ENCODE peak calls at places on chromosomes 13 and 19, in six cellular contexts. L, F, N, C, M and P are unnamed samples.

GRCh38 chr13:111005808-111006494 is 91.1 kb upstream of the ANKRD10 start:
- DNase-seq in M (no peak), N (no peak), L (no peak), F (no peak), C (no peak), P (no peak)

GRCh38 chr13:52361225-52361624 is 44.7 kb downstream of the THSD1 start:
- DNase-seq in M (no peak), L (no peak), N (no peak), F (no peak), C (no peak), P (no peak)

GRCh38 chr19:28949535-28949934 is 263.4 kb downstream of the UQCRFS1 start:
- DNase-seq in N (no peak), C (peak; percentile 18), L (no peak), M (no peak), F (no peak), P (no peak)

GRCh38 chr19:7815325-7815724 is 14.7 kb upstream of the EVI5L start:
- DNase-seq in C (no peak), F (peak; percentile 57), L (no peak), N (no peak), M (no peak), P (no peak)

GRCh38 chr19:51002542-51003311 is 1.3 kb upstream of the KLK8 start:
- DNase-seq in F (no peak), L (no peak), M (no peak), C (peak; percentile 98), N (peak; percentile 83), P (no peak)

GRCh38 chr19:7515471-7516226 is at the start of gene ZNF358:
- DNase-seq in L (peak; percentile 92), M (peak; percentile 31), F (no peak), C (peak; percentile 88), N (peak; percentile 88), P (peak; percentile 83)

GRCh38 chr19:34023381-34023780 is 148.9 kb upstream of the LSM14A start:
- DNase-seq in C (no peak), N (no peak), L (no peak), M (no peak), F (no peak), P (no peak)

GRCh38 chr19:10882108-10882457 is 10.7 kb downstream of the CARM1 start:
- DNase-seq in F (no peak), N (no peak), C (no peak), L (no peak), M (no peak), P (no peak)

GRCh38 chr19:16222806-16223205 is 25.1 kb downstream of the AP1M1 start:
- DNase-seq in F (no peak), N (no peak), C (no peak), M (no peak), L (no peak), P (no peak)

GRCh38 chr19:6452223-6452614 is 7.4 kb downstream of the SLC25A23 start:
- DNase-seq in N (no peak), C (no peak), L (no peak), M (no peak), F (no peak), P (no peak)

GRCh38 chr13:75372517-75372916 is 109.5 kb downstream of the TBC1D4 start:
- DNase-seq in C (peak; percentile 24), L (no peak), F (no peak), M (peak; percentile 44), N (no peak), P (no peak)

GRCh38 chr13:34430294-34430693 is 511.8 kb upstream of the NBEA start:
- DNase-seq in M (no peak), L (no peak), F (no peak), N (no peak), C (no peak), P (no peak)

GRCh38 chr13:27401210-27401609 is 23.2 kb upstream of the GTF3A start:
- DNase-seq in L (no peak), N (no peak), F (no peak), C (no peak), M (no peak), P (no peak)

GRCh38 chr13:99886706-99887105 is 84.9 kb downstream of the ZIC5 start:
- DNase-seq in M (no peak), L (no peak), C (no peak), F (no peak), N (peak; percentile 38), P (no peak)

GRCh38 chr19:48480476-48481190 is 11.5 kb downstream of the CYTH2 start:
- DNase-seq in N (no peak), L (no peak), M (no peak), C (no peak), F (no peak), P (no peak)

GRCh38 chr13:38053896-38054295 is 184.3 kb upstream of the TRPC4 start:
- DNase-seq in M (no peak), C (no peak), F (no peak), N (no peak), L (no peak), P (no peak)

GRCh38 chr13:77544365-77544764 is 8.9 kb downstream of the SCEL start:
- DNase-seq in F (no peak), C (no peak), L (no peak), N (no peak), M (no peak), P (no peak)

GRCh38 chr19:2487780-2488330 is 11.9 kb downstream of the GADD45B start:
- DNase-seq in M (no peak), F (no peak), L (no peak), C (no peak), N (peak; percentile 61), P (peak; percentile 23)

GRCh38 chr13:47934371-47934770 is 66.7 kb downstream of the SUCLA2 start:
- DNase-seq in M (no peak), N (no peak), C (no peak), L (no peak), F (no peak), P (no peak)

GRCh38 chr13:84497613-84498012 is 615.3 kb upstream of the SLITRK1 start:
- DNase-seq in L (no peak), F (no peak), M (no peak), C (no peak), N (no peak), P (no peak)

GRCh38 chr19:29001922-29002247 is 211.1 kb downstream of the UQCRFS1 start:
- DNase-seq in L (no peak), C (no peak), F (no peak), M (no peak), N (no peak), P (no peak)

GRCh38 chr19:7139095-7139494 is 69.6 kb downstream of the ZNF557 start:
- DNase-seq in M (no peak), N (no peak), L (no peak), C (no peak), F (no peak), P (no peak)

GRCh38 chr19:18074192-18074591 is 12.5 kb downstream of the IL12RB1 start:
- DNase-seq in L (no peak), N (no peak), M (peak; percentile 33), F (no peak), C (no peak), P (no peak)

GRCh38 chr13:113001251-113002140 is 32.5 kb downstream of the MCF2L start:
- DNase-seq in N (no peak), M (peak; percentile 47), L (no peak), C (no peak), F (no peak), P (no peak)

GRCh38 chr13:113004126-113004525 is 35.1 kb downstream of the MCF2L start:
- DNase-seq in M (no peak), N (no peak), C (no peak), F (no peak), L (no peak), P (no peak)

GRCh38 chr13:113002891-113003290 is 33.9 kb downstream of the MCF2L start:
- DNase-seq in F (no peak), N (no peak), M (no peak), C (no peak), L (no peak), P (no peak)

GRCh38 chr13:113000575-113000974 is 31.6 kb downstream of the MCF2L start:
- DNase-seq in F (no peak), M (no peak), L (no peak), C (no peak), N (no peak), P (no peak)

GRCh38 chr13:113002206-113002821 is 33.3 kb downstream of the MCF2L start:
- DNase-seq in N (peak; percentile 84), C (peak; percentile 26), M (peak; percentile 61), L (no peak), F (no peak), P (no peak)
- TF ChIP-seq TAF1 in N (no peak), C (no peak), M (no peak), L (no peak), F (no peak), P (no peak)

DNA sequence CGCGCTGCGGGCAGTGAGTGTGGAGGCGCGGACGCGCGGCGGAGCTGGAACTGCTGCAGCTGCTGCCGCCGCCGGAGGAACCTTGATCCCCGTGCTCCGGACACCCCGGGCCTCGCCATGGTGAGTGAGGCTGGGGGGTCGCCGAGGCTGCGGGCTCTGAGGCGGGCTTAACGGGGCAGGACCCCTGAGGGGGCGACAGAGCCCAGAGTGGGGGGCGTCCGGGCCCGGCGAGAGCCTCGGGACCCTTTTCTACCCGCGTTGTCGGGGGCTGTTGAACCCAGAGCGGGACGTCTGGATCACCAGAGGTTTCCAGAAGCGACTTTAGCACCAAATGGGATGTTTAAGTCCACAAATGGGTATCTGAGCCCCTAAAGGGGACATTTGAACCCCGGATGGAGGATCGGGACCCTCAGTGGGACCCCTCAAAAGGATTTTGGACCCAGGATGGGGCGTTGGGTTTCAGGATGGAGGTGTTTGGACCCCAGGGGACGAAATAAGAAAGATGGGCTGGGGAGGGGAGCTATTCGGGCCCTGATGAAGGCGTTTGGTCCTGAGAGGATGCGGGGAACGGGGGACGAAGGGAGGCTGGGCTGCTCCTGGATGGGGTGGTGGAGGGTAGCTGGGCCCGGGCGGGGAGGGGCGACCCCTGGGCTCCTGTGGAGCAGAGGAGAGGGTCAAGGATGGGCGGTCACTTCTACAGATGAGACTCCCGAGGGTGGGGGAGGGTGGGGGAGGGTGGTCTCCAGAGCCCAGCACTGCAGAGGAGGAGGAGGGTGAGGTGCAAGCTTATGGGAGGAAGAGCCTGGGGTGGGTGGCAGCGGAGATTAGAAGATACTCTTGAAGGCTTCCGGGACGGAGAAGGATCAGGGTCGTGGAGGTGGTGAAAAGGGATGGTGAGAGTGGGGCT is at the start of gene CALM3:
- DNase-seq in N (no peak), C (no peak), F (no peak), M (no peak), L (no peak), P (no peak)
- TF ChIP-seq POLR2A in N (no peak), C (peak; percentile 76), F (peak; percentile 92), M (peak; percentile 82), L (peak; percentile 57), P (peak; percentile 88)

DNA sequence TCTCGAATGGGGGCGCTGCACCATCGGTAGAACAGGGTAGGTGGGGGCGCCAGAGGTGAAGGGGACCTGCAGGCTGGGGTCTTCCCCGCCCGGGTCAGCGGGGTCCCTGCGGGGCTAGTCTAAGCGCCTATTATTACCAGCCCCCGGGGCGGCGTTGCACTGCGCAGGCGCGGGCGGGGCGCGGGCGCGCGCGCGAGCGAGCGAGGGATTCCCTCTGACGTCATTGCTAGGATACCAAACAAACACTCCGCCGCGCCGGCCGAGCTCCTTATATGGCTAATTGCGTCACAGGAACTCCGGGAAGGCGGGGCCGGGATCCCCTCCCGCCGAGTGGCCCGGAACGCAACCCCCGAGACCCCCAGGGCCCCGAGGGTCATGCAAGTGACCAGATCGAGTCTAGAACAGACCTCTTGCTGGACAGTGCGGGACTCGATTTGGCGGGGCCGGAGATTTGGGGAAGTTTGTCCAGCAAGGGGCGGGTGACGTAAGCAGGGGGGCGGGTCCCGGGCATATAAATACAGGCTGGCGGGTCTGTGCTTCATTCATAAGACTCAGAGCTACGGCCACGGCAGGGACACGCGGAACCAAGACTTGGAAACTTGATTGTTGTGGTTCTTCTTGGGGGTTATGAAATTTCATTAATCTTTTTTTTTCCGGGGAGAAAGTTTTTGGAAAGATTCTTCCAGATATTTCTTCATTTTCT is at the start of gene FOSB:
- DNase-seq in N (peak; percentile 96), M (peak; percentile 87), F (no peak), L (peak; percentile 82), C (peak; percentile 94), P (peak; percentile 82)
- TF ChIP-seq POLR2AphosphoS5 in N (peak; percentile 59), M (peak; percentile 72), F (peak; percentile 95), L (peak; percentile 60), C (peak; percentile 89), P (peak; percentile 37)

GRCh38 chr19:41350735-41351338 is 2.9 kb downstream of the TGFB1 start:
- DNase-seq in N (no peak), F (no peak), L (no peak), C (peak; percentile 85), M (no peak), P (no peak)
- TF ChIP-seq TAF1 in N (no peak), F (no peak), L (no peak), C (peak; percentile 64), M (no peak), P (no peak)